ENCODE peak calls at places on chromosomes 2 and 18, in four cellular contexts. Z is body of pancreas, L is A549, E is hepatocyte. F is an unnamed sample.

GRCh38 chr2:147660680-147661079 is 184.1 kb upstream of the ACVR2A start:
- DNase-seq in E (no peak), L (no peak), Z (no peak), F (no peak)

GRCh38 chr2:138079976-138080375 is 115.7 kb downstream of the HNMT start:
- DNase-seq in E (no peak), L (no peak), Z (no peak), F (no peak)

GRCh38 chr18:6370410-6370809 is 44.3 kb downstream of the L3MBTL4 start:
- DNase-seq in E (no peak), Z (peak), L (no peak), F (no peak)

GRCh38 chr2:64214281-64215115 is 70.3 kb upstream of the PELI1 start:
- DNase-seq in E (no peak), Z (no peak), L (no peak), F (no peak)

GRCh38 chr2:113212245-113213060 is 38.7 kb downstream of the PSD4 start:
- DNase-seq in Z (no peak), E (no peak), L (no peak), F (no peak)

GRCh38 chr2:65067806-65068553 is 11.8 kb downstream of the CEP68 start:
- DNase-seq in L (no peak), Z (no peak), E (no peak), F (no peak)

GRCh38 chr18:55420977-55421611 is 166.9 kb downstream of the TCF4 start:
- DNase-seq in Z (no peak), L (no peak), E (no peak), F (no peak)

GRCh38 chr18:63883617-63884016 is 3.9 kb upstream of the SERPINB2 start:
- DNase-seq in E (no peak), Z (no peak), L (no peak), F (no peak)

GRCh38 chr2:30208453-30208852 is 22.9 kb upstream of the LBH start:
- DNase-seq in L (peak), E (peak), Z (peak), F (peak)

GRCh38 chr2:27870724-27871123 is 19.5 kb downstream of the RBKS start:
- DNase-seq in Z (no peak), E (no peak), L (no peak), F (no peak)

GRCh38 chr2:61853848-61854434 is at the start of gene FAM161A:
- DNase-seq in E (peak), Z (peak), L (peak), F (peak)

GRCh38 chr18:10131783-10132381 is 218.1 kb downstream of the VAPA start:
- DNase-seq in Z (peak), L (no peak), E (peak), F (peak)

GRCh38 chr2:105754011-105754410 is 9.3 kb downstream of the NCK2 start:
- DNase-seq in E (no peak), Z (no peak), L (no peak), F (no peak)

DNA sequence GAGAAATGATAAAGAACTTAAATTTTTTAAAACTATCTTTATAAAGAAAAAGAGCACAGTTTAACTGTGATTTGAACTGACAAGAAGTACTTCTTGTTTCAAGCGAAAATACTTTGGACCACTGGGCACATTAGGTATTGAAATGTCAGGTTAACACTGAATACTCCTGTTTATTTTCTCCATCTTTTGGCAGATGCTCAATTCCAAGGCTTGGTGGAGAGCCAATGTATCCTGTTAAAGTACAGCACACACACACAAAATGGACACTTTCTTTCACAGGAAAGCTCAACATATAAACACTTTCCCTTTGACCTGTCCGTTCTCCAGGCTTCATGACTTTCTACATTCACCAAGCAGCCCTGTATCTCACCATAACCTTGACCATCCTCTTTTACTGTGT is 32.6 kb upstream of the SP3 start:
- DNase-seq in E (no peak), Z (peak), L (no peak), F (no peak)
- H3K27ac ChIP-seq in E (no peak), Z (peak), L (no peak), F (peak)

GRCh38 chr2:43636616-43637015 is 444 bp upstream of the PLEKHH2 start:
- DNase-seq in E (no peak), Z (no peak), L (no peak), F (no peak)
- H3K27ac ChIP-seq in E (no peak), Z (no peak), L (peak), F (no peak)

DNA sequence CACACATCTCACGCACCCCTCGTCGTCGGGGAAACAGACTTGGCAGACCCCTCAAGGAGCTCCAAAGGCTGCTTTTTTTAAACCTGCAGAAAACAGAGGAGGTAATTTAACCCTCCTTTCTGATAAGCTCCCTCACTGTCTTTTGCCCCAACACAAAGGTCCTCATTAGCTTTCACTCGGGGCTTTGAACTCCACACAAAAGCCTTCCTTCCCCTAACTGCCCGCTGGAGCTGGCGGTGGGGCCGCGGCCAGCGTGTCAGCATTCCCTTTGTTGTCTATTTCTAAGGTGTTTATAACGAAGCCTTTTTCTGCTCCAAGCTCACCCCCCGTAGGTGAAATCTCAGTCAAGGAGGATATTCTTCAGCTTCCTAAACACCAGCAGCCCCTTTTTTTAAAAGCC is 43.5 kb upstream of the ID2 start:
- DNase-seq in L (no peak), E (no peak), Z (no peak), F (no peak)
- H3K27ac ChIP-seq in L (peak), E (no peak), Z (no peak), F (no peak)

DNA sequence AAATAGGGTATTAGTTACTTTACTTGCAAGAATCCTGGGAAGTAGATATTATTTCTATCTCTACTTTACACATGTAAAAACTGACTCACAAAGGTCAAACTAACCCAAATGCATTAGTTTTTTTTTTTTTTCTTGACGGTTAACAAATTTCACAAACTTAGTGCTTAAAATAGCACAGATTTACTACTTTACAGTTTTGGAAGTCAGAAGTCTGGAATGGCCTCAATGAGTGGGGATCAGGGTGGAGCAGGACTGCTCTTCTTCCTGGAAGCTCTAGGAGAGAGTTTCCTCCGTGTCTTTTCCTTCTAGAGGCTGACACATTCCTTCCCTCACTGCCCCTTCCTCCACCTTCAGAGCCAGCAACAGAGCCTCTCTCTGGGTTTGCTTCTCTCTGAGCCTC is 117.2 kb downstream of the COL6A3 start:
- DNase-seq in E (no peak), L (no peak), Z (no peak), F (no peak)
- H3K27ac ChIP-seq in E (peak), L (peak), Z (no peak), F (peak)

GRCh38 chr2:190717306-190717705 is 68.4 kb downstream of the NAB1 start:
- DNase-seq in Z (no peak), E (no peak), L (no peak), F (no peak)

GRCh38 chr2:190716176-190716807 is 67.4 kb downstream of the NAB1 start:
- DNase-seq in L (no peak), E (no peak), Z (no peak), F (no peak)

GRCh38 chr2:190718652-190719526 is 70.0 kb downstream of the NAB1 start:
- DNase-seq in E (peak), L (peak), Z (peak), F (peak)

GRCh38 chr2:190720276-190720675 is 71.4 kb downstream of the NAB1 start:
- DNase-seq in L (no peak), Z (no peak), E (no peak), F (no peak)

DNA sequence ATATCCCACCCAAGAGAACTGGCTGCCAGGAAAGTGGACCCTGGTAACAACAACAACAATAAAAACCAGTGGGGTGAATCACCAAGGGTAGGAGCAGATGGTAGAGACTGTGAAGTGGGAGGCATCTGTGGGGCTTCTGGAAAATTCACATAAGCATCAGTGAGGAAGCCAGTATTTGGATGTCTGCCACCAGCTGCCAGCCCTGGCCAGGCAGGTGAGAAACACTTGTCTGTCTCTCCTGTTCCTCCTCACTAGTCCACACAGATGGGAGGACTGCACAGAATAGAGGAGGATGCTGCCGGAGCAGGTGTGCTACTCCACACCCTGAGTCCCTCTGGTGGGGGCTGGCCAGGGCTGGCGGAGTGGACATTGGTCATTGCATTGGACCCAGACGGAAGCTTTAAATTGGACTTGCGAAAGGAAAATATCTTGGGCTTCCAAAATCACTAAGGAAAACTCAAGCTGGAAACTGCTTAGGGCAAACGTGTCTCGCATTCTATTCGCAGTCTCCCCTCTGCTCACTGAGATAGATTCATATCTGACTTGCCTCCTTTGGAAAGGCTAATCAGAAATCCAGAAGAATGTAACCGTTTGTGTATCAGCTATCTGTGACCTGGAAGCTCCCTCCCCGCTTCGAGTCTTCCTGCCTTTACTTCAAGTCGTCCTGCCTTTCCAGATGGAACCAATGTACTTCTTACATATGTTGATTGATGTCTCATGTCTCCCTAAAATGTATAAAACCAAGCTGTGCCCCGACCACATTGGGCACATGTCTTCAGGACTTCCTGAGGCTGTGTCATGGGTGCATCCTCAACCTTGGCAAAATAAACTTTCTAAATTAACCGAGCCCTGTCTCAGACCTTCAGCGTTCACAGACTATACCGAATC is 69.1 kb downstream of the NAB1 start:
- DNase-seq in Z (no peak), L (no peak), E (no peak), F (no peak)
- H3K27ac ChIP-seq in Z (no peak), L (peak), E (no peak), F (no peak)

GRCh38 chr2:46210063-46210462 is 87.1 kb upstream of the EPAS1 start:
- DNase-seq in L (no peak), E (no peak), Z (no peak), F (no peak)
- H3K27ac ChIP-seq in L (no peak), E (no peak), Z (no peak), F (no peak)

F was measured in psoas muscle.